ENCODE peak calls at places on chromosomes 2 and 18, in nine cellular contexts. One of them, this sample, is unnamed.

GRCh38 chr2:138122891-138123290 is 158.6 kb downstream of the HNMT start:
- DNase-seq in endothelial cell of umbilical vein: no peak
- DNase-seq in mesenchymal stem cell: no peak
- DNase-seq in kidney: no peak
- DNase-seq in fibroblast of lung: peak; percentile 19
- DNase-seq in mammary epithelial cell: peak; percentile 75
- DNase-seq in mesendoderm: no peak
- DNase-seq in neuronal stem cell: no peak
- DNase-seq in IMR-90: no peak
- DNase-seq in this sample: no peak

GRCh38 chr2:208320686-208321085 is 54.6 kb downstream of the PIKFYVE start:
- DNase-seq in kidney: no peak
- DNase-seq in mammary epithelial cell: no peak
- DNase-seq in mesendoderm: no peak
- DNase-seq in endothelial cell of umbilical vein: no peak
- DNase-seq in neuronal stem cell: no peak
- DNase-seq in mesenchymal stem cell: peak; percentile 17
- DNase-seq in IMR-90: no peak
- DNase-seq in fibroblast of lung: peak; percentile 13
- DNase-seq in this sample: no peak

GRCh38 chr2:88127888-88128653 is at the start of gene FABP1:
- DNase-seq in mesenchymal stem cell: no peak
- DNase-seq in IMR-90: no peak
- DNase-seq in mammary epithelial cell: no peak
- DNase-seq in mesendoderm: no peak
- DNase-seq in neuronal stem cell: no peak
- DNase-seq in kidney: no peak
- DNase-seq in endothelial cell of umbilical vein: no peak
- DNase-seq in fibroblast of lung: no peak
- DNase-seq in this sample: no peak

GRCh38 chr2:234919711-234920110 is 32.1 kb upstream of the SH3BP4 start:
- DNase-seq in neuronal stem cell: no peak
- DNase-seq in mesendoderm: no peak
- DNase-seq in mammary epithelial cell: peak; percentile 46
- DNase-seq in kidney: no peak
- DNase-seq in mesenchymal stem cell: peak; percentile 29
- DNase-seq in IMR-90: peak; percentile 27
- DNase-seq in fibroblast of lung: peak; percentile 61
- DNase-seq in endothelial cell of umbilical vein: no peak
- DNase-seq in this sample: no peak

GRCh38 chr18:77098554-77099174 is 33.9 kb downstream of the MBP start:
- DNase-seq in neuronal stem cell: no peak
- DNase-seq in mammary epithelial cell: peak; percentile 23
- DNase-seq in kidney: no peak
- DNase-seq in mesendoderm: peak; percentile 56
- DNase-seq in fibroblast of lung: no peak
- DNase-seq in IMR-90: no peak
- DNase-seq in mesenchymal stem cell: no peak
- DNase-seq in endothelial cell of umbilical vein: no peak
- DNase-seq in this sample: no peak

GRCh38 chr2:144443837-144444236 is 76.1 kb downstream of the ZEB2 start:
- DNase-seq in mammary epithelial cell: no peak
- DNase-seq in neuronal stem cell: no peak
- DNase-seq in fibroblast of lung: no peak
- DNase-seq in IMR-90: no peak
- DNase-seq in mesenchymal stem cell: no peak
- DNase-seq in endothelial cell of umbilical vein: peak; percentile 58
- DNase-seq in kidney: no peak
- DNase-seq in mesendoderm: no peak
- DNase-seq in this sample: no peak

GRCh38 chr18:75250471-75250821 is 39.8 kb downstream of the TSHZ1 start:
- DNase-seq in endothelial cell of umbilical vein: no peak
- DNase-seq in kidney: peak; percentile 78
- DNase-seq in mesendoderm: no peak
- DNase-seq in IMR-90: no peak
- DNase-seq in mesenchymal stem cell: no peak
- DNase-seq in mammary epithelial cell: no peak
- DNase-seq in fibroblast of lung: no peak
- DNase-seq in neuronal stem cell: no peak
- DNase-seq in this sample: no peak

GRCh38 chr2:233822101-233822771 is 32.1 kb downstream of the HJURP start:
- DNase-seq in neuronal stem cell: no peak
- DNase-seq in kidney: peak; percentile 68
- DNase-seq in fibroblast of lung: no peak
- DNase-seq in mammary epithelial cell: no peak
- DNase-seq in mesendoderm: no peak
- DNase-seq in endothelial cell of umbilical vein: no peak
- DNase-seq in IMR-90: no peak
- DNase-seq in mesenchymal stem cell: no peak
- DNase-seq in this sample: no peak

GRCh38 chr2:174780871-174781270 is 16.6 kb upstream of the CHRNA1 start:
- DNase-seq in fibroblast of lung: peak; percentile 65
- DNase-seq in mesenchymal stem cell: no peak
- DNase-seq in IMR-90: no peak
- DNase-seq in neuronal stem cell: no peak
- DNase-seq in kidney: no peak
- DNase-seq in mammary epithelial cell: no peak
- DNase-seq in endothelial cell of umbilical vein: no peak
- DNase-seq in mesendoderm: no peak
- DNase-seq in this sample: no peak

GRCh38 chr2:174780191-174780590 is 15.9 kb upstream of the CHRNA1 start:
- DNase-seq in mesenchymal stem cell: no peak
- DNase-seq in mesendoderm: peak; percentile 79
- DNase-seq in endothelial cell of umbilical vein: no peak
- DNase-seq in kidney: no peak
- DNase-seq in fibroblast of lung: peak; percentile 55
- DNase-seq in mammary epithelial cell: no peak
- DNase-seq in neuronal stem cell: no peak
- DNase-seq in IMR-90: peak; percentile 25
- DNase-seq in this sample: no peak

GRCh38 chr2:174778479-174778962 is 14.2 kb upstream of the CHRNA1 start:
- DNase-seq in endothelial cell of umbilical vein: no peak
- DNase-seq in mesenchymal stem cell: peak; percentile 97
- DNase-seq in kidney: peak; percentile 85
- DNase-seq in mammary epithelial cell: peak; percentile 69
- DNase-seq in neuronal stem cell: no peak
- DNase-seq in IMR-90: peak; percentile 99
- DNase-seq in mesendoderm: no peak
- DNase-seq in fibroblast of lung: peak; percentile 97
- DNase-seq in this sample: no peak

GRCh38 chr2:174781298-174781697 is 17.0 kb upstream of the CHRNA1 start:
- DNase-seq in endothelial cell of umbilical vein: no peak
- DNase-seq in mesendoderm: no peak
- DNase-seq in IMR-90: no peak
- DNase-seq in mesenchymal stem cell: no peak
- DNase-seq in kidney: no peak
- DNase-seq in mammary epithelial cell: no peak
- DNase-seq in neuronal stem cell: no peak
- DNase-seq in fibroblast of lung: no peak
- DNase-seq in this sample: no peak

DNA sequence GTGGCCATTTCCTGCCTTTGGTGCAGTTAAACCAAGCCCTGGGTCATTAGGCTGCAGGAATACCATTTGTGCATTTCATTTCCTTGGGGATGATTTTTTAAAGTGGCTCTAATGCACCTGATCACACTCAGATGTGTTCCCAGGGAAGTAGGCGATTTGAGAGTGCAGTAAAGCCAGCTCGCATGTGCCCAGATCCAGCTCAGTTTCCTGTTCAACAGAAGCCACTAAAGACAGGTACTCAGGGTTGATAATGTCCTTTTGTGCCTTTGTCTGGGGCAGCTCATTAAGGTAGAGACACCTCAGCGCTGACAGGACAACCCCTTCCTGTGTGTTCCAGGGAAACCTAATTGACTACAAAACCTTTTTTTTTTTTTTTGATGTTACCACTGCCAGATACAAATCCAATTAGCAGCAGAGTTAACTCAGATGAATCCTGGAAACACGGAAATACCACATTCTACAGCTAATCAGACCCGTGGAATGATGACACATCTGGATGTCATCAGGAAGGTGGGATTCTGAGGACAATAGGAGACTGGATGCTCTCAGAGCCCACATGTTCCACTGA is 15.2 kb upstream of the CHRNA1 start:
- DNase-seq in mesenchymal stem cell: peak; percentile 47
- DNase-seq in endothelial cell of umbilical vein: no peak
- DNase-seq in mammary epithelial cell: peak; percentile 20
- DNase-seq in kidney: no peak
- DNase-seq in fibroblast of lung: peak; percentile 89
- DNase-seq in neuronal stem cell: no peak
- DNase-seq in IMR-90: peak; percentile 80
- DNase-seq in mesendoderm: peak; percentile 80
- DNase-seq in this sample: no peak
- H3K9ac ChIP-seq in mesenchymal stem cell: no peak overlapping the region
- H3K9ac ChIP-seq in endothelial cell of umbilical vein: no peak overlapping the region
- H3K9ac ChIP-seq in mammary epithelial cell: no peak overlapping the region
- H3K9ac ChIP-seq in kidney: no peak overlapping the region
- H3K9ac ChIP-seq in fibroblast of lung: peak overlapping the region; percentile 54
- H3K9ac ChIP-seq in neuronal stem cell: no peak overlapping the region
- H3K9ac ChIP-seq in IMR-90: peak overlapping the region; percentile 1
- H3K9ac ChIP-seq in mesendoderm: peak overlapping the region; percentile 8
- H3K9ac ChIP-seq in this sample: no peak overlapping the region

GRCh38 chr2:230954738-230955137 is 29.7 kb upstream of the GPR55 start:
- DNase-seq in kidney: no peak
- DNase-seq in mammary epithelial cell: no peak
- DNase-seq in mesendoderm: no peak
- DNase-seq in fibroblast of lung: no peak
- DNase-seq in neuronal stem cell: no peak
- DNase-seq in IMR-90: no peak
- DNase-seq in endothelial cell of umbilical vein: no peak
- DNase-seq in mesenchymal stem cell: no peak
- DNase-seq in this sample: no peak

GRCh38 chr2:230956827-230957755 is 32.0 kb upstream of the GPR55 start:
- DNase-seq in mammary epithelial cell: peak; percentile 75
- DNase-seq in kidney: no peak
- DNase-seq in mesendoderm: peak; percentile 90
- DNase-seq in endothelial cell of umbilical vein: peak; percentile 12
- DNase-seq in IMR-90: peak; percentile 49
- DNase-seq in mesenchymal stem cell: peak; percentile 74
- DNase-seq in fibroblast of lung: peak; percentile 65
- DNase-seq in neuronal stem cell: peak; percentile 30
- DNase-seq in this sample: peak; percentile 8

GRCh38 chr2:230953843-230954242 is 28.8 kb upstream of the GPR55 start:
- DNase-seq in kidney: no peak
- DNase-seq in fibroblast of lung: peak; percentile 11
- DNase-seq in mesendoderm: no peak
- DNase-seq in neuronal stem cell: no peak
- DNase-seq in endothelial cell of umbilical vein: no peak
- DNase-seq in mammary epithelial cell: peak; percentile 11
- DNase-seq in mesenchymal stem cell: no peak
- DNase-seq in IMR-90: no peak
- DNase-seq in this sample: no peak

GRCh38 chr2:230957756-230958391 is 32.8 kb upstream of the GPR55 start:
- DNase-seq in kidney: no peak
- DNase-seq in fibroblast of lung: no peak
- DNase-seq in mesendoderm: no peak
- DNase-seq in endothelial cell of umbilical vein: no peak
- DNase-seq in neuronal stem cell: no peak
- DNase-seq in mesenchymal stem cell: no peak
- DNase-seq in IMR-90: no peak
- DNase-seq in mammary epithelial cell: no peak
- DNase-seq in this sample: no peak

GRCh38 chr2:230955163-230955779 is 30.2 kb upstream of the GPR55 start:
- DNase-seq in endothelial cell of umbilical vein: no peak
- DNase-seq in fibroblast of lung: no peak
- DNase-seq in IMR-90: no peak
- DNase-seq in mammary epithelial cell: no peak
- DNase-seq in mesendoderm: no peak
- DNase-seq in kidney: no peak
- DNase-seq in mesenchymal stem cell: no peak
- DNase-seq in neuronal stem cell: no peak
- DNase-seq in this sample: no peak
- H3K9ac ChIP-seq in endothelial cell of umbilical vein: no peak overlapping the region
- H3K9ac ChIP-seq in fibroblast of lung: no peak overlapping the region
- H3K9ac ChIP-seq in IMR-90: no peak overlapping the region
- H3K9ac ChIP-seq in mammary epithelial cell: no peak overlapping the region
- H3K9ac ChIP-seq in mesendoderm: no peak overlapping the region
- H3K9ac ChIP-seq in kidney: no peak overlapping the region
- H3K9ac ChIP-seq in mesenchymal stem cell: no peak overlapping the region
- H3K9ac ChIP-seq in neuronal stem cell: no peak overlapping the region
- H3K9ac ChIP-seq in this sample: no peak overlapping the region

DNA sequence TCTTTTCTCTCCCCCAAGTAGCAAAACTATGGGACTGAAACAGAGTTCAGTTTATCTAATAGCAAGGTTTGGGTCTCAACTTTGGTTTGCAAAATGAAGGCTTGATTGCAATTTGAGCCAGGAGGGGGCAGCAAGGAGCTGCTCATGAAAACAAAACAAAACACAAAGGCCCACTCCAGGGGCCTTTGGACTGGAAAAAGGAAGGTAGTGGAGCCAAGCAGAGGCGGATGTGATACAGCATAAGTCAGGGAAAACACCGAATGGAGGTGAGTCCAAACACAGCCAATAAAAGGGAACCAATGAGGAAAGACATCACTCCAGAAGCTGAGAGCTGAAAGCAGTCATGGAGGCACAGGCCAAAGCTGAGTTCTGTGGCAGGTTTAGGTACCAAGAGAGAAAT is 799.7 kb upstream of the ACVR2A start:
- DNase-seq in mesenchymal stem cell: peak; percentile 37
- DNase-seq in IMR-90: peak; percentile 22
- DNase-seq in neuronal stem cell: peak; percentile 50
- DNase-seq in mammary epithelial cell: peak; percentile 69
- DNase-seq in endothelial cell of umbilical vein: peak; percentile 47
- DNase-seq in kidney: no peak
- DNase-seq in fibroblast of lung: peak; percentile 42
- DNase-seq in mesendoderm: peak; percentile 72
- DNase-seq in this sample: no peak
- H3K9ac ChIP-seq in mesenchymal stem cell: peak overlapping the region; percentile 37
- H3K9ac ChIP-seq in IMR-90: no peak overlapping the region
- H3K9ac ChIP-seq in neuronal stem cell: no peak overlapping the region
- H3K9ac ChIP-seq in mammary epithelial cell: no peak overlapping the region
- H3K9ac ChIP-seq in endothelial cell of umbilical vein: no peak overlapping the region
- H3K9ac ChIP-seq in kidney: no peak overlapping the region
- H3K9ac ChIP-seq in fibroblast of lung: no peak overlapping the region
- H3K9ac ChIP-seq in mesendoderm: no peak overlapping the region
- H3K9ac ChIP-seq in this sample: no peak overlapping the region

GRCh38 chr2:60499082-60499429 is 54.4 kb downstream of the BCL11A start:
- DNase-seq in mesendoderm: no peak
- DNase-seq in IMR-90: no peak
- DNase-seq in neuronal stem cell: no peak
- DNase-seq in kidney: no peak
- DNase-seq in mesenchymal stem cell: no peak
- DNase-seq in fibroblast of lung: no peak
- DNase-seq in mammary epithelial cell: no peak
- DNase-seq in endothelial cell of umbilical vein: no peak
- DNase-seq in this sample: no peak

GRCh38 chr2:60502123-60502522 is 51.3 kb downstream of the BCL11A start:
- DNase-seq in endothelial cell of umbilical vein: no peak
- DNase-seq in mesendoderm: no peak
- DNase-seq in neuronal stem cell: no peak
- DNase-seq in mesenchymal stem cell: no peak
- DNase-seq in mammary epithelial cell: no peak
- DNase-seq in kidney: no peak
- DNase-seq in IMR-90: no peak
- DNase-seq in fibroblast of lung: no peak
- DNase-seq in this sample: no peak

GRCh38 chr2:60500861-60501260 is 52.6 kb downstream of the BCL11A start:
- DNase-seq in fibroblast of lung: no peak
- DNase-seq in mammary epithelial cell: peak; percentile 47
- DNase-seq in kidney: no peak
- DNase-seq in neuronal stem cell: no peak
- DNase-seq in endothelial cell of umbilical vein: no peak
- DNase-seq in mesendoderm: no peak
- DNase-seq in IMR-90: no peak
- DNase-seq in mesenchymal stem cell: no peak
- DNase-seq in this sample: no peak

GRCh38 chr2:60498176-60499081 is 55.0 kb downstream of the BCL11A start:
- DNase-seq in neuronal stem cell: no peak
- DNase-seq in mesenchymal stem cell: no peak
- DNase-seq in fibroblast of lung: no peak
- DNase-seq in kidney: no peak
- DNase-seq in mammary epithelial cell: no peak
- DNase-seq in mesendoderm: no peak
- DNase-seq in endothelial cell of umbilical vein: no peak
- DNase-seq in IMR-90: no peak
- DNase-seq in this sample: no peak

GRCh38 chr2:60499651-60500300 is 53.7 kb downstream of the BCL11A start:
- DNase-seq in mesendoderm: no peak
- DNase-seq in fibroblast of lung: no peak
- DNase-seq in endothelial cell of umbilical vein: no peak
- DNase-seq in mesenchymal stem cell: no peak
- DNase-seq in mammary epithelial cell: peak; percentile 75
- DNase-seq in IMR-90: no peak
- DNase-seq in neuronal stem cell: no peak
- DNase-seq in kidney: no peak
- DNase-seq in this sample: no peak
- H3K9ac ChIP-seq in mesendoderm: no peak overlapping the region
- H3K9ac ChIP-seq in fibroblast of lung: no peak overlapping the region
- H3K9ac ChIP-seq in endothelial cell of umbilical vein: no peak overlapping the region
- H3K9ac ChIP-seq in mesenchymal stem cell: no peak overlapping the region
- H3K9ac ChIP-seq in mammary epithelial cell: no peak overlapping the region
- H3K9ac ChIP-seq in IMR-90: no peak overlapping the region
- H3K9ac ChIP-seq in neuronal stem cell: no peak overlapping the region
- H3K9ac ChIP-seq in kidney: no peak overlapping the region
- H3K9ac ChIP-seq in this sample: no peak overlapping the region

This sample was measured in K562.